ENCODE peak calls at places on chromosomes 6 and 20, in five cellular contexts. T is AG04450, A is mammary epithelial cell, Z is mucosa of descending colon, S is fibroblast of pulmonary artery. M is an unnamed sample.

GRCh38 chr6:110999634-111000270 is 17.9 kb downstream of the RPF2 start:
- DNase-seq in S (peak; percentile 68), Z (no peak), T (no peak), A (peak; percentile 16), M (peak; percentile 72)

GRCh38 chr20:51456511-51457280 is 85.8 kb downstream of the NFATC2 start:
- DNase-seq in Z (peak; percentile 89), A (peak; percentile 96), T (peak; percentile 94), S (peak; percentile 97), M (peak; percentile 97)

GRCh38 chr6:38651121-38651784 is 11.5 kb upstream of the BTBD9 start:
- DNase-seq in Z (no peak), A (no peak), S (no peak), T (no peak), M (no peak)

GRCh38 chr6:150915868-150916267 is 50.4 kb downstream of the MTHFD1L start:
- DNase-seq in Z (no peak), T (no peak), A (peak; percentile 8), S (peak; percentile 78), M (peak; percentile 74)

GRCh38 chr6:133704371-133704770 is 184.5 kb upstream of the TCF21 start:
- DNase-seq in S (no peak), Z (no peak), T (no peak), A (no peak), M (no peak)

GRCh38 chr6:104095661-104096416 is 763.9 kb downstream of the HACE1 start:
- DNase-seq in A (no peak), Z (no peak), T (no peak), S (no peak), M (no peak)

GRCh38 chr6:56729719-56730118 is 87.0 kb upstream of the DST start:
- DNase-seq in S (peak; percentile 54), A (peak; percentile 76), T (no peak), Z (no peak), M (peak; percentile 47)

GRCh38 chr20:53738945-53739798 is 145.5 kb upstream of the ZNF217 start:
- DNase-seq in A (no peak), S (peak; percentile 14), T (no peak), Z (no peak), M (peak; percentile 12)

GRCh38 chr6:151284012-151284411 is 44.2 kb downstream of the AKAP12 start:
- DNase-seq in A (peak; percentile 73), S (no peak), T (no peak), Z (no peak), M (no peak)

GRCh38 chr6:44404715-44405099 is 17.2 kb downstream of the CDC5L start:
- DNase-seq in T (no peak), Z (no peak), S (no peak), A (no peak), M (no peak)
- H3K4me3 ChIP-seq in T (no peak overlapping the region), Z (no peak overlapping the region), S (no peak overlapping the region), A (no peak overlapping the region), M (no peak overlapping the region)

GRCh38 chr6:149128489-149129145 is 188.9 kb upstream of the TAB2 start:
- DNase-seq in Z (no peak), S (no peak), A (no peak), T (no peak), M (peak; percentile 65)
- TF ChIP-seq CTCF in Z (no peak), S (no peak), A (no peak), T (no peak), M (no peak)

DNA sequence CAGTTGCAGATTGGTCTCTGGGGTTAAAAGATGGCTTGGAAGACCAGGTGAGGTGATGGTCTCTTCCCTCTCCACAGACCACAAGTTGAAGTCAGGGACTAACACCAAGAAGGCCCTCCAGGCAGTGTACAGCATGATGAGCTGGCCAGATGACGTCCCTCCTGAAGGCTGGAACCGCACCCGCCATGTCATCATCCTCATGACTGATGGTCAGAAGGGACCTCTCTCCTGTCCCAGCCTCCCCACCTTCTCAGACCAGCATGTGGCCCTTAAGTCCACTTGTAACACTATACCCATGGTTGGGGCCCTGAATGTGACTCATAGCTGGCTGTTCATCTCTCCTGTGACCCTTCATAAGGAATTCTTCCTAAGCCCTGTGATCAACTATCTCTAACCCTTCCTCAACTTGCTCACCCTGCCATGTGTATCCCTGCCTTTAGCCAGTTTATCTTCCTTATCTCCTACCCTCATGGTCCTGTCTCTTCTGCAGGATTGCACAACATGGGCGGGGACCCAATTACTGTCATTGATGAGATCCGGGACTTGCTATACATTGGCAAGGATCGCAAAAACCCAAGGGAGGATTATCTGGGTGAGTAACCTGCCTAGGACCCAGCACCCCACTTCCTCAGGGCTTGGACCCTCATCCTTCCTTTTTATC is 3.0 kb downstream of the CFB start:
- DNase-seq in A (peak; percentile 67), S (no peak), Z (no peak), T (no peak), M (peak; percentile 46)
- H3K4me3 ChIP-seq in A (no peak overlapping the region), S (no peak overlapping the region), Z (no peak overlapping the region), T (no peak overlapping the region), M (no peak overlapping the region)

GRCh38 chr6:128239898-128240509 is 280.4 kb downstream of the PTPRK start:
- DNase-seq in S (no peak), T (no peak), Z (no peak), A (no peak), M (no peak)
- TF ChIP-seq CTCF in S (no peak), T (no peak), Z (no peak), A (no peak), M (no peak)

GRCh38 chr6:28208180-28208659 is 16.9 kb upstream of the ZSCAN9 start:
- DNase-seq in T (no peak), Z (no peak), A (no peak), S (no peak), M (no peak)
- H3K4me3 ChIP-seq in T (peak overlapping the region; percentile 55), Z (no peak overlapping the region), A (peak overlapping the region; percentile 48), S (peak overlapping the region; percentile 49), M (peak overlapping the region; percentile 51)

GRCh38 chr6:106558364-106558763 is 70.9 kb downstream of the RTN4IP1 start:
- DNase-seq in S (no peak), T (no peak), A (no peak), Z (no peak), M (no peak)

GRCh38 chr6:106557837-106558236 is 71.5 kb downstream of the RTN4IP1 start:
- DNase-seq in T (no peak), S (peak; percentile 22), A (no peak), Z (no peak), M (peak; percentile 23)

GRCh38 chr6:106553440-106553839 is 75.9 kb downstream of the RTN4IP1 start:
- DNase-seq in S (no peak), A (no peak), Z (no peak), T (no peak), M (no peak)

GRCh38 chr6:106555767-106556166 is 73.5 kb downstream of the RTN4IP1 start:
- DNase-seq in A (no peak), T (no peak), S (no peak), Z (no peak), M (no peak)

GRCh38 chr6:106556368-106556960 is 72.8 kb downstream of the RTN4IP1 start:
- DNase-seq in T (no peak), S (peak; percentile 56), A (no peak), Z (no peak), M (peak; percentile 73)
- TF ChIP-seq CTCF in T (peak; percentile 52), S (peak; percentile 44), A (peak; percentile 47), Z (no peak), M (peak; percentile 53)

GRCh38 chr20:63740501-63741353 is 1.2 kb downstream of the SLC2A4RG start:
- DNase-seq in Z (peak; percentile 92), S (peak; percentile 91), T (peak; percentile 63), A (peak; percentile 84), M (peak; percentile 91)

GRCh38 chr20:63741676-63742380 is 2.3 kb downstream of the SLC2A4RG start:
- DNase-seq in Z (peak; percentile 60), A (no peak), T (no peak), S (no peak), M (no peak)

GRCh38 chr20:63742381-63743024 is 2.9 kb downstream of the SLC2A4RG start:
- DNase-seq in Z (peak; percentile 57), S (no peak), T (no peak), A (no peak), M (no peak)

GRCh38 chr20:63740070-63740500 is 509 bp downstream of the SLC2A4RG start:
- DNase-seq in T (no peak), S (peak; percentile 26), A (no peak), Z (peak; percentile 78), M (peak; percentile 31)

DNA sequence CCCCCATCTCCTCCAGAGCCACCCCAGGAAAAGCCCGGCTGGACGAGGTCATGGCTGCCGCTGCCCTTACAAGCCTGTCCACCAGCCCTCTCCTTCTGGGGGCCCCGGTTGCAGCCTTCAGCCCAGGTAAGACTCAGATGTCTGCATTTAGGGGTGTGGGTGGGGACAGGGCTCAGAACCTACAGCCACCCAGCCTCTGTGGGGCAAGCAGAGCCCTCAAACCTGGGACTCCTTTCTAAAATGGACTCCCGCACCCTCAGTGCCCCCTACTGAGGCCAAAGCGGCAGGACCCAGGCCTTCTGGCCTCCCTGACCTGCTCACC is 1.7 kb downstream of the SLC2A4RG start:
- DNase-seq in T (no peak), S (no peak), Z (no peak), A (no peak), M (no peak)
- H3K4me3 ChIP-seq in T (peak overlapping the region; percentile 74), S (peak overlapping the region; percentile 72), Z (no peak overlapping the region), A (peak overlapping the region; percentile 64), M (peak overlapping the region; percentile 69)

GRCh38 chr20:2093200-2093781 is 8.3 kb upstream of the STK35 start:
- DNase-seq in S (peak; percentile 17), A (peak; percentile 9), T (no peak), Z (no peak), M (no peak)
- TF ChIP-seq CTCF in S (peak; percentile 66), A (peak; percentile 89), T (peak; percentile 23), Z (no peak), M (peak; percentile 72)

M was measured in choroid plexus epithelial cell.